ENCODE peak calls at places on chromosomes 6 and 20, in six cellular contexts. B is stomach, R is ascending aorta, M is astrocyte of the cerebellum, F is GM12865, Q is epithelial cell of proximal tubule. Z is an unnamed sample.
A peak's percentile ranks its signal among the peaks of the same experiment; 100 is the strongest.

GRCh38 chr20:17895641-17896246 is 72.8 kb downstream of the SNX5 start:
- DNase-seq in B (no peak), R (no peak), M (no peak), F (peak; percentile 59), Q (no peak), Z (peak; percentile 65)

GRCh38 chr6:46629698-46630097 is 22.9 kb downstream of the CYP39A1 start:
- DNase-seq in B (no peak), R (no peak), M (no peak), F (no peak), Q (no peak), Z (no peak)

GRCh38 chr20:1274485-1275313 is 8.6 kb downstream of the SNPH start:
- DNase-seq in B (no peak), R (no peak), M (no peak), F (no peak), Q (no peak), Z (no peak)

GRCh38 chr6:31472259-31472658 is 25.7 kb upstream of the MICB start:
- DNase-seq in B (no peak), R (no peak), M (no peak), F (no peak), Q (no peak), Z (no peak)

GRCh38 chr6:11848852-11849731 is 70.5 kb upstream of the ADTRP start:
- DNase-seq in B (no peak), R (no peak), M (peak; percentile 62), F (no peak), Q (no peak), Z (no peak)

GRCh38 chr20:7841967-7842301 is 98.3 kb downstream of the HAO1 start:
- DNase-seq in B (no peak), R (no peak), M (peak; percentile 78), F (no peak), Q (peak; percentile 82), Z (no peak)

GRCh38 chr6:152503541-152503940 is 133.6 kb downstream of the SYNE1 start:
- DNase-seq in B (no peak), R (no peak), M (no peak), F (no peak), Q (no peak), Z (no peak)

GRCh38 chr6:134453792-134454510 is 136.0 kb upstream of the SGK1 start:
- DNase-seq in B (peak; percentile 67), R (no peak), M (no peak), F (no peak), Q (no peak), Z (no peak)

GRCh38 chr6:151240036-151240685 is 394 bp downstream of the AKAP12 start:
- DNase-seq in B (peak; percentile 36), R (peak; percentile 31), M (peak; percentile 62), F (peak; percentile 3), Q (no peak), Z (peak; percentile 64)

DNA sequence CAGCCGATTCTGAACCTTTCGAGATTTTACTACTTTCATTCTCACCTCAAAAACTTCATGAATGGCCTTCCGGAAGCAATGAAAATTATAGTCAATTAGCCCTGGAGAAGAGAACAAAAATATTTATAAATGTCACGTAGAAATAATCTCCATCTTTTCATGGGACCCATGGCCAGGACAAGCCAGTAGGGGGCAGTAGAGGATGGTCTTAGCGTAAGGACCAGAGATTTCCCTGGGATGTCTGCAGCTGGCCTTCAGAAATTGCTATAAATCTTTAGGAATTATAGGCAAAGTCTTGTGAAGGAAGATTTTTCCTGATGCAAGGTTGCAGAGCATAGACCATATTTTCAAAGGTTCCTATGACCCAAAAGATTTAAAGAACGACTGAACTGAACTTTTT is 15.6 kb upstream of the UBE2J1 start:
- DNase-seq in B (peak; percentile 63), R (no peak), M (no peak), F (peak; percentile 73), Q (no peak), Z (no peak)
- TF ChIP-seq CTCF in B (peak; percentile 77), R (peak; percentile 74), M (peak; percentile 86), F (peak; percentile 80), Q (peak; percentile 91), Z (peak; percentile 83)

GRCh38 chr6:24827162-24827561 is 28.4 kb upstream of the ARMH2 start:
- DNase-seq in B (peak; percentile 64), R (no peak), M (no peak), F (no peak), Q (no peak), Z (no peak)
- TF ChIP-seq CTCF in B (no peak), R (no peak), M (no peak), F (no peak), Q (no peak), Z (no peak)

GRCh38 chr20:61980647-61981583 is 84.8 kb downstream of the TAF4 start:
- DNase-seq in B (peak; percentile 54), R (no peak), M (no peak), F (peak; percentile 24), Q (no peak), Z (no peak)
- TF ChIP-seq CTCF in B (peak; percentile 17), R (peak; percentile 50), M (peak; percentile 75), F (peak; percentile 22), Q (peak; percentile 52), Z (peak; percentile 51)

DNA sequence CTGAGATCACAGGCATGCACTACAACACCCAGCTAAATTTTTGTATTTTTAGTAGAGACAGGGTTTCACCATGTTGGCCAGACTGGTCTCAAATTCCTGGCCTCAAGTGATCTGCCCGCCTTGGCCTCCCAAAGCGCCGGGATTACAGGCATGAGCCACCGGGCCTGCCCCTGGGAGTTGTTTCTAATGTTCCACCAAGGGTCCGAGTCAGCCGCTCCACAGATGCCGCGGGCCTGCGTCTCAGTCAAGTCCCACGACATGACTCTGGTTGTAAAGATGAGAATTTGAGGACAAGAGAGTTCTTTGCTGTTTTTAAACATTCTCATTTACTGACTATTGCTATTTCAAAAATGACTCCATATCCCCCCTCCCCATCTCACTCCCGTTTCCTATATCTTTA is 30.8 kb downstream of the BNIP5 start:
- DNase-seq in B (no peak), R (no peak), M (no peak), F (no peak), Q (no peak), Z (no peak)
- TF ChIP-seq CTCF in B (no peak), R (no peak), M (no peak), F (no peak), Q (no peak), Z (no peak)

DNA sequence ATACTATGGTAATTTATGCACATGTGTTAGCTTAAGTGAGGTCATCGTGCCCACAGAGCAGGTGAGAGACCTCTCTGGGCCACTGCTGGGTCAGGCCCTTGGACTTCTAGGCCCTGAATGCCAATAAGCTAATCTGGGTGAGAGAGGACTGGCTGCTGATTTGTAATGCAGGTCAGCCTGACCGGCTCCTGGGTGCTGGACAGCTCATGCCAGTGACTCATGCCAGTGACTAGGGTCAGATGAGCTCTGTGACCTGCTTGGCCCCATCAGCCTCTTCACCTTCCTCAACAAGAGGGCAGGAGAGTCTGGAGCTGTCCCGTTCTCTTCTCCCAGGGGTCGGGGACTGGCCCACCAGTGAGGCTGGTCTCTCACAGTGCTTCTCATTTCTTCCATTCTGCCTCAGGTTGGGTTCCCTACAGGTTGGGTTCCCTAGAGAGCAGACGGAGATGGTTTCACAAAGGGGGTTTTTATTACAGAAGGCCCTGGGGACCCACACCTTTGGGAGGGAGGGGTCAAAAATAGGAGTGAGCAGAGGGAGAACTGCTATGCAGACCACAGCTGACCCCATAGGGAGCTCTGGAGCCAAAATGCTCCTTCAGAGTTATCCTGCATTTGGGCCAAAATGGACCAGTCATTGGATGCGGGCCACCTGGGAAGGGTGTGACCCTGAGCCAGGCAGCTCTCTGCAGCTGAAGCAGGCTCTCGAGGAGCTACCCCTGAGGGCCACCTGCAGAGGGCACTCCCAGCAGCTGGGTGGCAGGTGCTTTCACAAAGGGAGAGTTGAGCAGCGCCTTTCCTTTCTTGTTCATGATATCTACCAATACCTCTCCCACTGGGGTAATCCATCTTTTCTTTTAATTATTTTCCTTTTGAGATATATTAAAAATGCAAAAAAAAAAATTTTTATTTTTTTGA is 2.2 kb upstream of the OXT start:
- DNase-seq in B (peak; percentile 38), R (no peak), M (no peak), F (peak; percentile 26), Q (peak; percentile 65), Z (peak; percentile 6)
- TF ChIP-seq CTCF in B (no peak), R (no peak), M (no peak), F (peak; percentile 31), Q (no peak), Z (peak; percentile 40)

DNA sequence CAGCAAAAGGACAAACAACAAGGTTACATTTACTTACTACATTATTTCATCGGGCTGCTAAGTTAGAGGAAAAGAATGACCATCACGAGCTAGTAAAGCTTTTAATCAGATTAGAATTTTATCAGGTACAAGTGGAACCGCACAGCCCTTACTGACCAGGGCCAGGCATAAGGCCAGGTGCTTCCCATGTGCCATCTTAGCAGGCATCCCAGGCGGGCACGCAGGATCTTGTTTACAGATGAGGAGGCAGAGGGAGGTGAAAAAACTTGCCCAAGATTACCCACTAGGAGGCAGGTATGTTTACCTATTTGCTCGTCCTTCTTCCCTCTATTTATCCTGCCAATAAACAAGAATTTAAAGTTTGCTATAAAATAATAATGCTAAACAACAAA is 10.7 kb downstream of the EZR start:
- DNase-seq in B (peak; percentile 34), R (no peak), M (no peak), F (no peak), Q (no peak), Z (no peak)
- TF ChIP-seq CTCF in B (no peak), R (no peak), M (no peak), F (no peak), Q (no peak), Z (no peak)

GRCh38 chr6:92126088-92126487 is 1293.3 kb downstream of the EPHA7 start:
- DNase-seq in B (no peak), R (no peak), M (no peak), F (no peak), Q (peak; percentile 29), Z (no peak)

GRCh38 chr6:92124126-92124525 is 1295.2 kb downstream of the EPHA7 start:
- DNase-seq in B (no peak), R (no peak), M (peak; percentile 28), F (no peak), Q (no peak), Z (no peak)

GRCh38 chr6:92125681-92126080 is 1293.7 kb downstream of the EPHA7 start:
- DNase-seq in B (no peak), R (no peak), M (no peak), F (no peak), Q (no peak), Z (no peak)

GRCh38 chr6:92121228-92121627 is 1298.1 kb downstream of the EPHA7 start:
- DNase-seq in B (no peak), R (no peak), M (no peak), F (no peak), Q (no peak), Z (no peak)

DNA sequence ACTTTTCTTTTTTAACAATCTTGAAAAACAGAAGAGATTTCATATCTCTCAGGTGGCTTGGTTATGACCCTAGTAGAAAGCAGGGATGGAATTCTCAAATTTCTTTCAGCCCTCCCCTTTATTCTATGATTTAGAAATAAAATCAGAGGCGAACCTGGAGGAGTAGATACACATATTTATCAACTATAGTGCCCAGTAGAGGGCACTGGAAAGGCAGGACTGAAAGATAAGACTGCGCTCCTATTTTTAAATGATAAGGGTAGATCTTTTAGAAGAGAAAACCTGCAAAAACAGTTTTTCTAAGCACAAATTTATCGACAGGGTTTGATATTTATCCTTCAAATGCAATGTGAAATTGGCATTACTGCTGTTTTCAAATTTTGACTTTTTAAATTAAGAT is 1296.6 kb downstream of the EPHA7 start:
- DNase-seq in B (no peak), R (no peak), M (no peak), F (no peak), Q (no peak), Z (no peak)
- TF ChIP-seq CTCF in B (no peak), R (peak; percentile 57), M (peak; percentile 46), F (no peak), Q (peak; percentile 66), Z (peak; percentile 28)

Z was measured in GM13977.